ENCODE peak calls at places on chromosome 1, in five cellular contexts. V is hepatocyte; K is kidney epithelial cell; Y is T-helper 2 cell; L is CD8-positive, alpha-beta T cell. P is an unnamed sample.

GRCh38 chr1:54709547-54710292 is 5.9 kb upstream of the TTC4 start:
- DNase-seq in V (no peak), K (no peak), Y (no peak), L (no peak), P (no peak)

GRCh38 chr1:109490029-109490933 is 3.6 kb upstream of the CYB561D1 start:
- DNase-seq in V (peak; percentile 78), K (no peak), Y (peak; percentile 34), L (peak; percentile 83), P (peak; percentile 54)

GRCh38 chr1:156746716-156747631 is 4.5 kb downstream of the HDGF start:
- DNase-seq in V (peak; percentile 97), K (no peak), Y (peak; percentile 76), L (peak; percentile 58), P (peak; percentile 42)

GRCh38 chr1:225747566-225747965 is 30.1 kb upstream of the SRP9 start:
- DNase-seq in V (peak; percentile 25), K (no peak), Y (no peak), L (no peak), P (no peak)

GRCh38 chr1:200610846-200611245 is 9.7 kb downstream of the KIF14 start:
- DNase-seq in V (no peak), K (no peak), Y (no peak), L (no peak), P (no peak)

GRCh38 chr1:100414693-100415092 is 62.4 kb downstream of the CDC14A start:
- DNase-seq in V (no peak), K (no peak), Y (peak; percentile 44), L (no peak), P (no peak)

GRCh38 chr1:69535490-69535889 is 32.2 kb upstream of the LRRC7 start:
- DNase-seq in V (no peak), K (no peak), Y (no peak), L (no peak), P (no peak)

GRCh38 chr1:71147637-71148360 is 67.0 kb upstream of the ZRANB2 start:
- DNase-seq in V (no peak), K (no peak), Y (no peak), L (no peak), P (no peak)

GRCh38 chr1:88145752-88146151 is 538.3 kb upstream of the PKN2 start:
- DNase-seq in V (peak; percentile 6), K (no peak), Y (no peak), L (no peak), P (no peak)

GRCh38 chr1:209232197-209232596 is 351.3 kb upstream of the CAMK1G start:
- DNase-seq in V (no peak), K (no peak), Y (no peak), L (no peak), P (no peak)

GRCh38 chr1:154427173-154428139 is 22.3 kb downstream of the IL6R start:
- DNase-seq in V (peak; percentile 59), K (no peak), Y (no peak), L (no peak), P (no peak)

P was measured in central memory CD4-positive, alpha-beta T cell.